ENCODE peak calls at places on chromosomes 7 and 10, in four cellular contexts. T is astrocyte, E is coronary artery, G is tibial nerve. H is an unnamed sample.

GRCh38 chr10:48976208-48976607 is 36.6 kb upstream of the LRRC18 start:
- DNase-seq in G (no peak), E (no peak), T (no peak), H (peak; percentile 50)

GRCh38 chr7:108459922-108460551 is 3.8 kb upstream of the NRCAM start:
- DNase-seq in G (no peak), E (no peak), T (peak; percentile 8), H (no peak)

GRCh38 chr7:64951250-64951848 is 39.5 kb downstream of the ZNF117 start:
- DNase-seq in G (peak; percentile 56), T (peak; percentile 22), E (no peak), H (no peak)

GRCh38 chr10:42973870-42974692 is 102.8 kb upstream of the RET start:
- DNase-seq in E (peak; percentile 70), T (no peak), G (no peak), H (peak; percentile 28)

GRCh38 chr10:8193546-8193945 is 139.1 kb downstream of the GATA3 start:
- DNase-seq in E (no peak), G (no peak), T (no peak), H (no peak)

GRCh38 chr10:123516291-123516690 is 149.9 kb upstream of the GPR26 start:
- DNase-seq in E (no peak), G (no peak), T (no peak), H (no peak)

GRCh38 chr10:44995581-44995913 is 5.2 kb upstream of the ZNF22 start:
- DNase-seq in G (no peak), E (peak; percentile 52), T (no peak), H (no peak)

GRCh38 chr7:5139998-5140397 is 50.0 kb upstream of the WIPI2 start:
- DNase-seq in E (no peak), G (peak; percentile 8), T (no peak), H (peak; percentile 42)

GRCh38 chr7:69801729-69802688 is 203.7 kb downstream of the AUTS2 start:
- DNase-seq in E (no peak), T (no peak), G (no peak), H (no peak)

GRCh38 chr7:12456506-12456905 is 52.8 kb upstream of the VWDE start:
- DNase-seq in E (no peak), T (peak; percentile 11), G (no peak), H (no peak)

GRCh38 chr10:97633921-97634320 is 621 bp upstream of the MORN4 start:
- DNase-seq in T (no peak), G (no peak), E (no peak), H (peak; percentile 38)
- H3K4me3 ChIP-seq in T (peak overlapping the region; percentile 74), G (peak overlapping the region; percentile 74), E (peak overlapping the region; percentile 97), H (peak overlapping the region; percentile 70)

GRCh38 chr7:100825215-100825671 is 2.1 kb downstream of the EPHB4 start:
- DNase-seq in T (no peak), E (no peak), G (no peak), H (no peak)

GRCh38 chr7:100827330-100828226 is at the start of gene EPHB4:
- DNase-seq in E (no peak), T (peak; percentile 80), G (peak; percentile 39), H (peak; percentile 95)

GRCh38 chr7:100824499-100825214 is 2.7 kb downstream of the EPHB4 start:
- DNase-seq in G (no peak), T (no peak), E (no peak), H (no peak)

GRCh38 chr7:100826546-100827329 is 585 bp downstream of the EPHB4 start:
- DNase-seq in E (no peak), G (peak; percentile 9), T (no peak), H (peak; percentile 18)

DNA sequence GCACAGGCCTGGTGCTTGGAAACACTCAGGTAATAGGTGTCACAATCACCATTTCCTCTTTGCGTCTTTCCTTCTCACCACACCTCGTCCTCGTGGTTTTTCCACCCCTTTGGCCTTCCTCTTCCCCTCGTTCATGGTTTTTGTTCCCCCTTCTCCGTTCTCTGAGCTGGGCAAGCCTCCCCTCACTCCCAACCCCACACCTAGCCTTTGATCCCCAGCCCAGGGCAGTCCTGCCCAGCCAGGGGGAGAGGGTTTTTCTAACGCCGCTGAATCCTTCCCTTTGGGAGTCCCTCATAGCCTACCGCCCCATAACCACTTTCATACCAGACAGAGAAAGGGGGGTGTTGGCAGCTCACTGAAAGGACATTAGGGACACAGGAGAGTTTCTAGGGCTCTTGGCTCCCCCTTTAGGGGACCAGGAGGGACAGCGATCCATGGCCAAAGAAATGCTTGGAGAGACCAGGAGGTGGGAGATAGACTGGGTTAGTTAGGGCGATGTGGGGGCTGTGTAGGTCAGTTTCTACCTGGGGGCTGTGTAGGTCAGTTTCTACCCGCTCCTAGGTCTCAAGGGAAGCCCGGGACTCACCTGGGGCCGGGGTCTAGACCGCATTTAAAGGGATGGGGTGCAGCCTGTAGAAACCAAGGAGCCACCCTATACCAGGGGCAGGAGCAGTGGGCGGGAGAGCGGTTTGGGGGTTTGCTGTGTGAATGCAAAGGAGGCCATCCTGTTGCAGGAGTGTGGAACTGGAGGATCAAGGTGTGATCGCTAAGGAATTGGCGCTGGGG is 1.4 kb downstream of the EPHB4 start:
- DNase-seq in E (no peak), G (no peak), T (peak; percentile 26), H (peak; percentile 56)
- H3K4me3 ChIP-seq in E (peak overlapping the region; percentile 76), G (peak overlapping the region; percentile 42), T (peak overlapping the region; percentile 80), H (peak overlapping the region; percentile 71)

DNA sequence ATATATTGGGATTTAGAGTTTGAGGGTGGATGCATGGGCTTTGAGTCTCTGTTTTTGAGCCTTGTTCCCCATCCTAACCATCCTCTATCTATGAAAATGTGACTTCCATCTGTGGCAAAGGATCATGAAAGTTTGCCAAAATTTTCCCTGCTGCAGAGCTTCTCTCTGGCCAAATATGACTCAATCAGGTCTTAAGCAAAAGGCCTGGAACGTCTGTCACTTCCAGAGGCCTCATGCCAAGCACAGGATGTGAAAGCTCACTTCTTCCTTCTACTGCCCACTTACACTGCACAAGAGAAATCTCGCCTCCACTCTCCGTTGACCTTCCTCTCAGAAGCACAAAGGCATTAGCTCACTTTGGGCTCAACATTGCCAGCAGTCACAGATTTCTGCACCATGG is 696.9 kb upstream of the NRP1 start:
- DNase-seq in E (peak; percentile 74), G (peak; percentile 78), T (peak; percentile 66), H (no peak)
- H3K4me3 ChIP-seq in E (no peak overlapping the region), G (no peak overlapping the region), T (no peak overlapping the region), H (no peak overlapping the region)

DNA sequence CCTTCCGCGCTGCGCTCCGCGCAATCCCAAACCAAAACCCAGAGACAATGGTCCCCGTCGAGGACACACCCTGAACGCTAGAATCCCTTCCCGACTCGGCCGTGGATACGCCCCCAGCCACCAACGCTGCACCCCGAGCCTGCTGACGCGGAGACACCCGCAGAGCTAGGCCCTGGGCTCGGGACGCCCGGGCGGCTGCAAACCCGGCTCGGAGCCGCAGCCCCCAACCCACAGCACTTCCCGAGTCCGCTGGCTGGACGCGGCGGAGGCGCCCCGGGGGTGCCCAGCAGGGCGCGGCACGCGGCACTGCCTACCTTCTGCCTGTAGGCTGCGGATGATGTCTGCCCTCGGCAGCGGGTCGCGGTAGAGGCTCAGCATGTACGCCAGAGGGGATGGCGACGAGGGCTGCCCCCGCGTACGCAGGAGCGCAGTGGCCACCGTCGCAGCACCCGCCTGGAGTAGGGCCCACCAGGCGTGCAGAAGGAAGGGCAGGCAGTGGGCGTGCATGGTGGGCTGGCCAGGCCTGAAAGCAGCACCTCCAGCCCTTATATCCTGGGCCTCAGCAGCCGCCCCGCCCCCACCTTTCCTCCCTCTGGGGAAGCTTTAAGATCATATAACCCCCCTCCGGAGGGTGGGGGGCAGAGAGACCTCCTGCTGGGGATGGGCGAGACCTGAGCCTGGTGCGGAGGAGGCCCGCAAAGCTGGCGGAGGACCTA is at the start of gene NODAL:
- DNase-seq in T (no peak), E (no peak), G (no peak), H (no peak)
- H3K4me3 ChIP-seq in T (peak within 1 kb of the TSS; percentile 32), E (peak within 1 kb of the TSS; percentile 65), G (no peak within 1 kb of the TSS), H (no peak within 1 kb of the TSS)

GRCh38 chr7:157711353-157711888 is 374.6 kb downstream of the DNAJB6 start:
- DNase-seq in E (peak; percentile 45), G (no peak), T (no peak), H (no peak)
- H3K4me3 ChIP-seq in E (no peak overlapping the region), G (no peak overlapping the region), T (no peak overlapping the region), H (no peak overlapping the region)

GRCh38 chr10:17065273-17065672 is 64.3 kb downstream of the CUBN start:
- DNase-seq in E (no peak), G (no peak), T (no peak), H (no peak)

GRCh38 chr10:17062009-17062408 is 67.6 kb downstream of the CUBN start:
- DNase-seq in G (no peak), E (no peak), T (peak; percentile 83), H (no peak)

GRCh38 chr10:17061418-17061817 is 68.2 kb downstream of the CUBN start:
- DNase-seq in T (peak; percentile 62), E (no peak), G (no peak), H (no peak)

GRCh38 chr10:17064435-17064834 is 65.2 kb downstream of the CUBN start:
- DNase-seq in T (no peak), E (no peak), G (no peak), H (no peak)

DNA sequence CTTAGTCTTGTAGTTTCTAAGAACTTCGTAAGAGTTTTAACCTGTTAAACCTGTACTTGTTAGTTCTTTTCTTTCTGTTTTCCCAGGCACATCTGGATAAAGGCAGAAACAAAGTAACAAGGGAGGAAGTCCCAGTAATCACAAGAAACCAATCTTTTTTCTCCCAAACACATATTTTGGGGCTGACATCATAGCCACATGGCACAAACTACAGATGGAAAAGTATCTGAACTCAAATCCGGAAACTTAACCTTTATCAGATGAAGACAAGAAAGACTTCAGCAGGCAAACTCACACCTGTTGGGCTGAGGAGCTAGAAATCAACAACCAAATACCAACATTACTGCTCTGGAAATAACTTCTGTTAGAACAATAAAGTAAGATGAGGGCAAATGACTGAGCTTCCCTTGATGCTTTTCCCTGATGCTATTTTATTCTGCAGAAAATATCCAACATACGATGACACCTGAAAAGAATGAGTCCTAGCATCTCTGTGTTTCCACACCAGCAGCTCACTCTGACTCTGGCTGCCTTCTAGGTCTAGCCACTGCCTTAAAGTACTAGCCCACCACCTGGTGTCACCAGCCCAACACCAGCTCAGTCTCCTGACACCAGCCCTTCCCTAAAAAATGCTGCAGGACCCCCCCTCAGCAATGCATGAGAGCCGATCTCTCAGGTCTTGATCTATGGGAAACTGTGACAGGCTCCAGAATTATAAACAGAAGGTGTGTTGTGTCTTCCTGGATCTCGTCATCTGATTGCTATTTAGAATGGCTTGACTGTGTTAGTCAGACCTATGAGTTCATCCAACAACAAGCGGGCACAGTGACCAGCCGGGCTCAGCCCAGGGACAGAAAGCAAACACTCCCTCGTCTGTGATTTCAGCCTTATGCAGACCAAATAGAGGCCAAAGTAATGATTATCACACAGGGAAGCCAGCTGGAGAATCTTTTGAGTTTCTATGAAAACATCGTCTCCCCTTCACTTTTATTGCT is 66.8 kb downstream of the CUBN start:
- DNase-seq in E (peak; percentile 83), T (peak; percentile 92), G (peak; percentile 55), H (no peak)
- H3K4me3 ChIP-seq in E (peak overlapping the region; percentile 13), T (peak overlapping the region; percentile 37), G (no peak overlapping the region), H (no peak overlapping the region)

DNA sequence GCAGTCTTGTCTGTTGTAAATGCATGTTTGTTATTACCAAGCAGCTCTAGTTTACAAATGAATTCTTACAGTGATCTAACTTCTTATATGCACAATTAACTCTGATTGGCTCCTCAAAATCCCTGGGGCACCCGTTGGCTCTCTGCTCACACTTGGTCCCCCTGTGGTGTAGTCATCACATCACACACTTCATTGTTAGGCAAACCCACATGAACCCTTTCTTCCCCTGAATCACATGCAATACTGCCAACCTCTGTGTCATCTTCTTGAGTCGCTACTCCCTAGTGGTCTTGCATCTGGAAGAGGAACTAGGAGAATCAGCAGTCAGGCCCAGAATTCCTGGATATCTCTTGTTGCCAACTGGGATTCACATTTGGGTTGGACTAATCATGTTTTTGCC is 73.1 kb downstream of the CD36 start:
- DNase-seq in T (peak; percentile 53), E (no peak), G (no peak), H (no peak)
- H3K4me3 ChIP-seq in T (no peak overlapping the region), E (no peak overlapping the region), G (no peak overlapping the region), H (no peak overlapping the region)